ENCODE peak calls at places on chromosomes 12 and 14, in ten cellular contexts. Y is GM03348; G is dermis blood vessel endothelial cell; L is omental fat pad; B is HCT116; R is activated CD8-positive, alpha-beta memory T cell treated with anti-CD3 and anti-CD28 coated beads, Interleukin-2, amount 50 U/mL, for 4 hours; P is NCI-H345; X is dorsolateral prefrontal cortex; M is A172; E is kidney tubule cell. T is an unnamed sample.

GRCh38 chr12:108696111-108696995 is 35.0 kb downstream of the CORO1C start:
- DNase-seq in G (no peak), X (no peak), E (peak), B (no peak), R (peak), L (no peak), P (peak), Y (peak), M (peak), T (peak)

GRCh38 chr12:130832561-130833209 is 6.4 kb downstream of the STX2 start:
- DNase-seq in R (no peak), B (no peak), X (peak), E (peak), G (no peak), L (no peak), Y (peak), M (peak), P (no peak), T (no peak)

GRCh38 chr12:95412826-95413311 is 61.1 kb upstream of the METAP2 start:
- DNase-seq in X (no peak), M (peak), L (no peak), B (peak), P (no peak), R (no peak), G (no peak), E (peak), Y (peak), T (no peak)

GRCh38 chr12:132218915-132219314 is 74.7 kb downstream of the NOC4L start:
- DNase-seq in Y (peak), L (no peak), E (peak), P (peak), M (no peak), G (peak), R (peak), X (no peak), B (peak), T (no peak)

GRCh38 chr14:101584049-101584859 is 23.0 kb downstream of the DIO3 start:
- DNase-seq in B (no peak), E (no peak), Y (peak), M (no peak), P (no peak), G (no peak), L (peak), X (no peak), R (no peak), T (no peak)

GRCh38 chr12:25995906-25996305 is 37.4 kb downstream of the RASSF8 start:
- DNase-seq in R (no peak), P (no peak), L (no peak), X (no peak), M (no peak), G (no peak), B (no peak), E (peak), Y (no peak), T (no peak)

GRCh38 chr14:101087614-101088394 is 184.3 kb upstream of the RTL1 start:
- DNase-seq in R (no peak), M (no peak), X (peak), G (no peak), B (no peak), P (no peak), L (no peak), E (no peak), Y (peak), T (no peak)

GRCh38 chr12:11797317-11797913 is 147.9 kb downstream of the ETV6 start:
- DNase-seq in X (no peak), M (peak), P (no peak), B (no peak), E (no peak), Y (peak), L (no peak), G (peak), R (no peak), T (no peak)

GRCh38 chr12:133165776-133166175 is 15.5 kb upstream of the ZNF268 start:
- DNase-seq in Y (no peak), G (no peak), L (no peak), E (no peak), P (no peak), R (no peak), X (no peak), M (no peak), B (no peak), T (no peak)

GRCh38 chr12:34395056-34396005 is 373.0 kb downstream of the ALG10 start:
- DNase-seq in G (no peak), R (peak), B (no peak), X (peak), M (no peak), P (no peak), Y (peak), L (peak), E (no peak), T (peak)

GRCh38 chr12:51533799-51534198 is 57.2 kb upstream of the SCN8A start:
- DNase-seq in G (peak), L (no peak), Y (no peak), R (no peak), M (no peak), B (no peak), X (no peak), E (no peak), P (no peak), T (no peak)

GRCh38 chr14:51260225-51260624 is 20.2 kb downstream of the TMX1 start:
- DNase-seq in B (no peak), L (no peak), Y (no peak), R (no peak), E (no peak), X (no peak), M (no peak), G (no peak), P (no peak), T (no peak)

GRCh38 chr14:72291908-72292688 is 359.9 kb downstream of the RGS6 start:
- DNase-seq in Y (peak), P (peak), E (peak), G (peak), X (peak), M (peak), R (no peak), B (peak), L (no peak), T (no peak)

GRCh38 chr12:67355428-67356385 is 86.5 kb downstream of the CAND1 start:
- DNase-seq in R (no peak), G (peak), M (peak), X (no peak), B (peak), L (no peak), Y (peak), P (peak), E (peak), T (no peak)

GRCh38 chr12:64696065-64696741 is 63.0 kb downstream of the GNS start:
- DNase-seq in B (no peak), L (no peak), X (no peak), Y (peak), M (no peak), E (peak), R (no peak), P (peak), G (peak), T (no peak)

GRCh38 chr14:90759370-90760054 is 56.7 kb downstream of the TTC7B start:
- DNase-seq in Y (no peak), R (no peak), X (peak), B (no peak), L (no peak), M (no peak), P (no peak), E (no peak), G (peak), T (no peak)

GRCh38 chr12:100718212-100718611 is 76.4 kb upstream of the ANO4 start:
- DNase-seq in M (no peak), E (no peak), X (no peak), P (no peak), R (no peak), G (no peak), L (no peak), B (no peak), Y (peak), T (no peak)

GRCh38 chr12:12191008-12191407 is 75.8 kb downstream of the LRP6 start:
- DNase-seq in X (no peak), P (no peak), L (no peak), B (no peak), Y (no peak), M (no peak), G (peak), R (no peak), E (no peak), T (no peak)

GRCh38 chr14:72869407-72870329 is 24.2 kb downstream of the DPF3 start:
- DNase-seq in Y (no peak), G (no peak), M (no peak), P (no peak), E (no peak), L (no peak), R (no peak), X (no peak), B (no peak), T (no peak)

GRCh38 chr14:38961136-38961535 is 141.9 kb downstream of the SEC23A start:
- DNase-seq in R (no peak), L (no peak), Y (no peak), G (no peak), M (no peak), E (no peak), P (no peak), X (no peak), B (no peak), T (no peak)

GRCh38 chr12:67534671-67535070 is 113.9 kb upstream of the DYRK2 start:
- DNase-seq in X (no peak), P (no peak), L (no peak), R (no peak), E (peak), M (peak), Y (peak), G (no peak), B (no peak), T (no peak)

GRCh38 chr12:39065455-39065854 is 160.1 kb upstream of the CPNE8 start:
- DNase-seq in L (no peak), P (no peak), X (no peak), E (no peak), R (no peak), Y (no peak), B (no peak), G (no peak), M (no peak), T (no peak)

GRCh38 chr12:81705586-81705985 is 53.6 kb downstream of the PPFIA2 start:
- DNase-seq in P (no peak), G (no peak), B (no peak), R (no peak), L (no peak), M (no peak), Y (no peak), E (peak), X (no peak), T (no peak)

GRCh38 chr14:34099630-34100029 is 148.8 kb upstream of the EGLN3 start:
- DNase-seq in M (no peak), P (no peak), B (no peak), G (no peak), R (no peak), E (no peak), Y (no peak), L (no peak), X (no peak), T (no peak)

GRCh38 chr12:103571286-103571685 is 15.8 kb upstream of the STAB2 start:
- DNase-seq in L (no peak), G (no peak), E (no peak), R (no peak), P (peak), B (peak), M (no peak), Y (no peak), X (no peak), T (no peak)

GRCh38 chr12:53940448-53941014 is 1.9 kb downstream of the HOXC13 start:
- DNase-seq in E (no peak), P (no peak), X (no peak), G (no peak), Y (no peak), B (no peak), M (no peak), L (no peak), R (no peak), T (no peak)

GRCh38 chr12:3744216-3744883 is 8.6 kb downstream of the CRACR2A start:
- DNase-seq in L (no peak), G (peak), R (no peak), P (no peak), E (no peak), X (no peak), B (no peak), Y (no peak), M (no peak), T (no peak)

GRCh38 chr14:58368951-58369350 is 26.8 kb upstream of the TOMM20L start:
- DNase-seq in B (no peak), X (no peak), G (peak), P (no peak), R (no peak), L (no peak), E (no peak), Y (no peak), M (no peak), T (no peak)

GRCh38 chr14:34794217-34794616 is 79.8 kb upstream of the CFL2 start:
- DNase-seq in E (no peak), R (no peak), X (no peak), B (no peak), P (no peak), M (no peak), Y (peak), L (no peak), G (no peak), T (no peak)

GRCh38 chr14:37862263-37862662 is 266.8 kb downstream of the TTC6 start:
- DNase-seq in R (no peak), Y (no peak), L (no peak), X (no peak), P (no peak), M (no peak), B (no peak), G (no peak), E (no peak), T (no peak)

GRCh38 chr14:35213869-35214387 is 78.3 kb upstream of the PSMA6 start:
- DNase-seq in G (peak), B (no peak), L (no peak), X (no peak), M (peak), Y (peak), P (peak), R (no peak), E (peak), T (no peak)

GRCh38 chr14:34246206-34246605 is 215.8 kb downstream of the SPTSSA start:
- DNase-seq in X (no peak), E (no peak), Y (no peak), L (no peak), R (no peak), B (no peak), G (no peak), M (no peak), P (no peak), T (no peak)

GRCh38 chr12:113002155-113002554 is 23.8 kb downstream of the OAS2 start:
- DNase-seq in G (no peak), Y (no peak), M (no peak), L (no peak), B (peak), P (no peak), E (no peak), X (no peak), R (no peak), T (no peak)

GRCh38 chr14:59829941-59830734 is 40.4 kb downstream of the RTN1 start:
- DNase-seq in Y (no peak), P (no peak), M (peak), B (peak), X (no peak), L (no peak), G (peak), R (no peak), E (no peak), T (no peak)

GRCh38 chr12:104669057-104669770 is 212.5 kb downstream of the CHST11 start:
- DNase-seq in X (peak), B (no peak), G (peak), P (peak), Y (no peak), L (no peak), M (no peak), E (no peak), R (no peak), T (peak)

GRCh38 chr12:111759276-111759675 is 7.5 kb upstream of the ALDH2 start:
- DNase-seq in R (no peak), L (no peak), E (no peak), B (no peak), G (no peak), X (no peak), M (no peak), Y (no peak), P (no peak), T (no peak)

GRCh38 chr12:9717070-9717925 is 15.6 kb downstream of the CLECL1 start:
- DNase-seq in E (no peak), G (no peak), X (no peak), M (no peak), Y (no peak), B (no peak), L (no peak), R (no peak), P (no peak), T (no peak)

GRCh38 chr14:103118019-103118662 is 5.1 kb upstream of the TNFAIP2 start:
- DNase-seq in L (no peak), Y (peak), R (no peak), E (peak), B (no peak), M (no peak), P (no peak), G (peak), X (no peak), T (peak)